ENCODE peak calls at places on chromosomes 6 and 20, in five cellular contexts. K, V, L, S and B are unnamed samples.
A peak's percentile ranks its signal among the peaks of the same experiment; 100 is the strongest.

GRCh38 chr20:60085551-60086132 is 127.4 kb downstream of the CDH26 start:
- DNase-seq in S (no peak), L (no peak), K (no peak), V (no peak), B (no peak)

GRCh38 chr20:4469910-4470309 is 251.8 kb upstream of the PRND start:
- DNase-seq in V (no peak), S (no peak), L (no peak), K (no peak), B (no peak)

GRCh38 chr6:132734694-132735236 is 20.9 kb upstream of the VNN1 start:
- DNase-seq in L (no peak), S (peak; percentile 98), K (peak; percentile 57), V (no peak), B (no peak)

GRCh38 chr6:79796197-79796596 is 151.2 kb downstream of the ELOVL4 start:
- DNase-seq in S (no peak), L (no peak), V (no peak), K (no peak), B (no peak)

GRCh38 chr6:28393912-28394662 is 5.5 kb downstream of the ZSCAN12 start:
- DNase-seq in V (no peak), S (peak; percentile 30), L (no peak), K (no peak), B (no peak)

GRCh38 chr20:25005661-25006060 is 13.1 kb upstream of the APMAP start:
- DNase-seq in L (no peak), V (peak; percentile 44), S (no peak), K (no peak), B (no peak)

GRCh38 chr6:109891924-109892323 is 86.2 kb upstream of the GPR6 start:
- DNase-seq in S (no peak), L (no peak), K (no peak), V (no peak), B (peak; percentile 69)

GRCh38 chr20:49330701-49331614 is 53.1 kb upstream of the ZNFX1 start:
- DNase-seq in L (no peak), S (no peak), K (no peak), V (no peak), B (no peak)

GRCh38 chr6:101462576-101462975 is 69.1 kb downstream of the GRIK2 start:
- DNase-seq in S (no peak), K (no peak), V (no peak), L (no peak), B (no peak)

GRCh38 chr6:16238658-16239089 is 287 bp downstream of the GMPR start:
- DNase-seq in L (no peak), S (no peak), V (no peak), K (no peak), B (peak; percentile 23)

GRCh38 chr6:36610576-36611336 is 16.6 kb downstream of the SRSF3 start:
- DNase-seq in V (peak; percentile 6), S (no peak), K (no peak), L (no peak), B (no peak)

GRCh38 chr6:154509421-154510143 is 903 bp downstream of the CNKSR3 start:
- DNase-seq in V (peak; percentile 74), L (peak; percentile 41), S (peak; percentile 40), K (no peak), B (peak; percentile 85)

GRCh38 chr6:12356983-12357972 is 67.1 kb downstream of the EDN1 start:
- DNase-seq in V (no peak), S (no peak), K (no peak), L (no peak), B (no peak)

GRCh38 chr6:147000545-147001488 is 203.4 kb upstream of the STXBP5 start:
- DNase-seq in V (no peak), K (no peak), L (no peak), S (peak; percentile 77), B (no peak)

GRCh38 chr6:131443514-131443913 is 129.5 kb upstream of the ARG1 start:
- DNase-seq in L (no peak), K (no peak), V (no peak), S (no peak), B (no peak)

GRCh38 chr6:24666097-24666615 is 543 bp downstream of the TDP2 start:
- DNase-seq in K (no peak), V (peak; percentile 77), S (peak; percentile 24), L (peak; percentile 22), B (peak; percentile 64)

GRCh38 chr20:8116067-8116811 is 15.8 kb upstream of the PLCB1 start:
- DNase-seq in V (no peak), K (no peak), S (peak; percentile 81), L (no peak), B (no peak)

GRCh38 chr6:127592964-127593363 is 16.0 kb downstream of the C6orf58 start:
- DNase-seq in L (no peak), V (no peak), K (no peak), S (no peak), B (no peak)

GRCh38 chr6:5125152-5126006 is 40.2 kb downstream of the PPP1R3G start:
- DNase-seq in V (no peak), S (peak; percentile 68), L (no peak), K (peak; percentile 16), B (no peak)

GRCh38 chr20:41306061-41306727 is 11.3 kb downstream of the ZHX3 start:
- DNase-seq in K (no peak), S (no peak), L (no peak), V (no peak), B (no peak)

GRCh38 chr6:107823047-107823557 is 1.0 kb downstream of the SCML4 start:
- DNase-seq in L (no peak), S (no peak), V (no peak), K (no peak), B (no peak)

GRCh38 chr6:47180633-47181032 is 129.1 kb downstream of the TNFRSF21 start:
- DNase-seq in K (peak; percentile 84), S (no peak), V (no peak), L (no peak), B (no peak)

GRCh38 chr6:121533321-121533841 is 97.9 kb downstream of the GJA1 start:
- DNase-seq in V (no peak), K (no peak), S (no peak), L (no peak), B (no peak)

GRCh38 chr6:46903175-46903574 is 18.6 kb downstream of the ADGRF5 start:
- DNase-seq in V (no peak), L (no peak), K (no peak), S (no peak), B (peak; percentile 38)

GRCh38 chr6:169269180-169270076 is 15.8 kb upstream of the THBS2 start:
- DNase-seq in K (no peak), V (no peak), S (peak; percentile 63), L (no peak), B (no peak)

GRCh38 chr6:45724511-45724910 is 291.1 kb downstream of the CLIC5 start:
- DNase-seq in V (no peak), L (no peak), S (peak; percentile 93), K (no peak), B (no peak)

GRCh38 chr6:105573138-105573537 is 170.3 kb upstream of the PREP start:
- DNase-seq in S (no peak), V (no peak), L (no peak), K (no peak), B (no peak)

GRCh38 chr6:162615016-162615717 is 112.4 kb downstream of the PRKN start:
- DNase-seq in K (no peak), V (no peak), S (peak; percentile 88), L (no peak), B (no peak)

GRCh38 chr6:105900120-105900937 is 185.8 kb upstream of the PRDM1 start:
- DNase-seq in K (no peak), L (no peak), S (peak; percentile 69), V (no peak), B (no peak)

GRCh38 chr6:158313989-158314388 is 1.7 kb downstream of the TULP4 start:
- DNase-seq in V (no peak), S (no peak), K (no peak), L (no peak), B (peak; percentile 33)

GRCh38 chr6:14596410-14596809 is 478.8 kb downstream of the CD83 start:
- DNase-seq in S (peak; percentile 63), K (peak; percentile 36), V (peak; percentile 69), L (no peak), B (no peak)

GRCh38 chr6:2688416-2689064 is 62.2 kb downstream of the MYLK4 start:
- DNase-seq in K (peak; percentile 21), V (no peak), L (no peak), S (peak; percentile 77), B (no peak)

GRCh38 chr6:71879016-71879415 is 7.3 kb upstream of the RIMS1 start:
- DNase-seq in L (no peak), K (no peak), V (no peak), S (no peak), B (no peak)

GRCh38 chr6:152575186-152575585 is 62.0 kb downstream of the SYNE1 start:
- DNase-seq in K (no peak), S (no peak), V (no peak), L (no peak), B (no peak)

GRCh38 chr6:24719125-24719931 is at the start of gene C6orf62:
- DNase-seq in V (no peak), K (no peak), L (no peak), S (no peak), B (peak; percentile 65)